ENCODE peak calls at places on chromosomes 7 and 10, in five cellular contexts. X is body of pancreas, L is AG09319, D is endothelial cell, P is NCI-H2029 treated with DMSO at 0.1 percent for 48 hours. Z is an unnamed sample.

GRCh38 chr10:52216852-52217251 is 97.2 kb upstream of the DKK1 start:
- DNase-seq in X (no peak), L (peak; percentile 45), D (peak; percentile 15), P (no peak), Z (peak; percentile 5)

GRCh38 chr7:143379607-143380263 is 1.4 kb upstream of the ZYX start:
- DNase-seq in X (no peak), L (no peak), D (no peak), P (no peak), Z (no peak)

GRCh38 chr7:22572292-22572691 is 72.3 kb upstream of the STEAP1B start:
- DNase-seq in X (no peak), L (peak; percentile 58), D (no peak), P (no peak), Z (no peak)

GRCh38 chr7:138934861-138935260 is 46.3 kb downstream of the KIAA1549 start:
- DNase-seq in X (no peak), L (no peak), D (no peak), P (no peak), Z (no peak)

GRCh38 chr10:25029519-25029918 is 13.1 kb downstream of the THNSL1 start:
- DNase-seq in X (no peak), L (no peak), D (no peak), P (no peak), Z (no peak)

GRCh38 chr7:158303121-158303520 is 284.5 kb downstream of the PTPRN2 start:
- DNase-seq in X (no peak), L (no peak), D (no peak), P (no peak), Z (no peak)

GRCh38 chr10:60350400-60350799 is 39.3 kb downstream of the ANK3 start:
- DNase-seq in X (peak; percentile 41), L (no peak), D (no peak), P (no peak), Z (no peak)

GRCh38 chr10:92517034-92517655 is 56.7 kb downstream of the IDE start:
- DNase-seq in X (peak; percentile 76), L (peak; percentile 43), D (peak; percentile 60), P (peak; percentile 43), Z (peak; percentile 69)

GRCh38 chr10:96339956-96340904 is 18.6 kb downstream of the OPALIN start:
- DNase-seq in X (peak; percentile 84), L (no peak), D (peak; percentile 77), P (peak; percentile 39), Z (peak; percentile 30)

GRCh38 chr10:133219782-133220181 is 10.2 kb upstream of the UTF1 start:
- DNase-seq in X (no peak), L (no peak), D (no peak), P (no peak), Z (no peak)

GRCh38 chr10:113754768-113755167 is 3.3 kb downstream of the PLEKHS1 start:
- DNase-seq in X (no peak), L (no peak), D (no peak), P (no peak), Z (no peak)

GRCh38 chr7:103915958-103916357 is 73.5 kb downstream of the RELN start:
- DNase-seq in X (no peak), L (no peak), D (no peak), P (no peak), Z (no peak)

GRCh38 chr10:29642996-29643395 is 8.2 kb upstream of the SVIL start:
- DNase-seq in X (no peak), L (no peak), D (no peak), P (no peak), Z (no peak)